ENCODE peak calls at places on chromosomes 2 and 18, in five cellular contexts. E, C, Q, V and A are unnamed samples.

GRCh38 chr2:231397011-231397927 is 1.8 kb downstream of the B3GNT7 start:
- DNase-seq in C (no peak), E (no peak), Q (no peak), V (no peak), A (no peak)

GRCh38 chr18:63198868-63199742 is 120.5 kb downstream of the BCL2 start:
- DNase-seq in Q (no peak), E (no peak), C (no peak), V (no peak), A (no peak)

GRCh38 chr2:212995920-212996319 is 155.5 kb downstream of the IKZF2 start:
- DNase-seq in Q (no peak), E (no peak), C (no peak), V (no peak), A (peak)

GRCh38 chr18:57497372-57498294 is 62.5 kb downstream of the ONECUT2 start:
- DNase-seq in Q (no peak), E (no peak), V (no peak), C (no peak), A (no peak)

GRCh38 chr2:240810199-240810598 is 9.8 kb downstream of the KIF1A start:
- DNase-seq in E (no peak), Q (no peak), C (no peak), V (no peak), A (no peak)

GRCh38 chr2:203446071-203446481 is 89.0 kb downstream of the RAPH1 start:
- DNase-seq in E (no peak), C (no peak), Q (no peak), V (no peak), A (peak)

GRCh38 chr2:25664531-25665307 is 8.7 kb downstream of the DTNB start:
- DNase-seq in Q (no peak), E (no peak), V (peak), C (no peak), A (no peak)

GRCh38 chr2:134453973-134454372 is 200.1 kb downstream of the MGAT5 start:
- DNase-seq in C (no peak), Q (no peak), E (no peak), V (no peak), A (no peak)

GRCh38 chr2:165864353-165864752 is 70.3 kb upstream of the GALNT3 start:
- DNase-seq in C (no peak), V (no peak), E (no peak), Q (no peak), A (no peak)

GRCh38 chr2:13652531-13653313 is 936.0 kb downstream of the TRIB2 start:
- DNase-seq in Q (no peak), E (no peak), V (no peak), C (no peak), A (peak)

GRCh38 chr2:82139979-82140611 is 1835.5 kb upstream of the LRRTM1 start:
- DNase-seq in C (no peak), Q (no peak), E (no peak), V (no peak), A (peak)

GRCh38 chr2:239660390-239661228 is 259.8 kb upstream of the HDAC4 start:
- DNase-seq in E (no peak), V (no peak), Q (no peak), C (no peak), A (peak)

GRCh38 chr18:59468821-59469220 is 109.8 kb upstream of the LMAN1 start:
- DNase-seq in V (no peak), C (no peak), E (no peak), Q (no peak), A (no peak)

GRCh38 chr2:234249873-234250272 is 199.4 kb downstream of the SPP2 start:
- DNase-seq in V (no peak), Q (no peak), C (no peak), E (no peak), A (peak)